ENCODE peak calls at places on chromosomes 6 and 20, in ten cellular contexts. V is posterior cingulate gyrus, A is SW480, S is mesendoderm, J is lower leg skin, P is lung microvascular endothelial cell, N is spleen, Z is non-pigmented ciliary epithelial cell, K is thoracic aorta, X is NCI-H2107. L is an unnamed sample.

GRCh38 chr20:49995586-49995985 is 12.8 kb downstream of the SNAI1 start:
- DNase-seq in J (no peak), S (no peak), X (no peak), V (no peak), K (no peak), N (no peak), Z (no peak), P (no peak), A (no peak), L (no peak)

GRCh38 chr20:63738687-63739128 is 868 bp upstream of the SLC2A4RG start:
- DNase-seq in V (peak; percentile 79), X (no peak), N (peak; percentile 92), J (peak; percentile 44), P (peak; percentile 52), A (peak; percentile 68), Z (no peak), S (peak; percentile 82), K (no peak), L (peak; percentile 80)

GRCh38 chr6:89997456-89998445 is 103.5 kb downstream of the GJA10 start:
- DNase-seq in X (no peak), N (no peak), J (no peak), K (no peak), Z (no peak), A (peak; percentile 3), S (no peak), V (no peak), P (no peak), L (no peak)

GRCh38 chr6:145633981-145634627 is 101.2 kb downstream of the EPM2A start:
- DNase-seq in S (peak; percentile 88), J (peak; percentile 54), A (peak; percentile 61), N (peak; percentile 91), V (peak; percentile 97), X (peak; percentile 43), K (no peak), Z (peak; percentile 34), P (peak; percentile 87), L (peak; percentile 96)

GRCh38 chr20:5658897-5659296 is 91.3 kb upstream of the SHLD1 start:
- DNase-seq in J (peak; percentile 83), S (peak; percentile 22), K (peak; percentile 53), X (no peak), V (peak; percentile 92), P (peak; percentile 98), A (no peak), Z (peak; percentile 78), N (peak; percentile 82), L (no peak)

GRCh38 chr6:89487864-89488263 is 54.9 kb downstream of the ANKRD6 start:
- DNase-seq in N (no peak), X (peak; percentile 48), K (no peak), J (no peak), Z (no peak), S (no peak), A (no peak), P (no peak), V (no peak), L (no peak)

GRCh38 chr6:166618251-166618650 is 8.8 kb downstream of the RPS6KA2 start:
- DNase-seq in S (no peak), V (peak; percentile 24), Z (no peak), A (no peak), K (no peak), P (no peak), J (no peak), X (no peak), N (no peak), L (no peak)

GRCh38 chr20:2451939-2452732 is 18.5 kb downstream of the SNRPB start:
- DNase-seq in N (no peak), J (peak; percentile 79), X (peak; percentile 22), K (peak; percentile 54), Z (no peak), V (peak; percentile 94), A (peak; percentile 69), P (peak; percentile 77), S (peak; percentile 83), L (peak; percentile 86)

GRCh38 chr20:49387606-49387939 is 94.9 kb downstream of the KCNB1 start:
- DNase-seq in Z (no peak), P (no peak), J (no peak), V (no peak), S (no peak), X (no peak), K (no peak), A (no peak), N (peak; percentile 5), L (no peak)

GRCh38 chr6:113995632-113996031 is 24.7 kb upstream of the HDAC2 start:
- DNase-seq in A (peak; percentile 51), P (peak; percentile 37), N (no peak), K (peak; percentile 6), J (no peak), V (peak; percentile 97), X (peak; percentile 53), Z (peak; percentile 96), S (peak; percentile 95), L (peak; percentile 81)

GRCh38 chr20:53413188-53413631 is 180.4 kb downstream of the ZNF217 start:
- DNase-seq in K (no peak), N (peak; percentile 87), S (peak; percentile 89), Z (no peak), V (no peak), X (peak; percentile 68), A (peak; percentile 66), J (no peak), P (peak; percentile 5), L (peak; percentile 32)

GRCh38 chr20:25858495-25859425 is 162.1 kb upstream of the ZNF337 start:
- DNase-seq in A (no peak), Z (no peak), K (no peak), S (no peak), J (no peak), X (no peak), P (no peak), N (peak; percentile 61), V (peak; percentile 77), L (no peak)

GRCh38 chr20:63578224-63579016 is 4.4 kb upstream of the HELZ2 start:
- DNase-seq in N (no peak), P (no peak), K (no peak), S (no peak), Z (no peak), A (no peak), V (no peak), X (no peak), J (no peak), L (no peak)

GRCh38 chr6:12956991-12957320 is 240.4 kb downstream of the PHACTR1 start:
- DNase-seq in Z (no peak), N (no peak), S (no peak), X (no peak), A (no peak), K (no peak), V (no peak), J (no peak), P (peak; percentile 37), L (no peak)

GRCh38 chr6:136968831-136969230 is 46.7 kb downstream of the SLC35D3 start:
- DNase-seq in Z (no peak), K (no peak), P (peak; percentile 66), V (no peak), N (no peak), J (no peak), S (no peak), X (no peak), A (no peak), L (no peak)

GRCh38 chr20:10919549-10920140 is 245.8 kb upstream of the JAG1 start:
- DNase-seq in S (no peak), J (no peak), N (no peak), K (peak; percentile 43), X (no peak), A (no peak), P (no peak), V (no peak), Z (no peak), L (no peak)

GRCh38 chr6:33694401-33694931 is 17.0 kb downstream of the UQCC2 start:
- DNase-seq in N (peak; percentile 87), K (no peak), S (no peak), J (no peak), X (no peak), V (peak; percentile 86), Z (no peak), A (no peak), P (peak; percentile 68), L (peak; percentile 73)

GRCh38 chr20:6122111-6122872 is 538 bp downstream of the FERMT1 start:
- DNase-seq in K (no peak), J (peak; percentile 44), A (peak; percentile 41), Z (no peak), V (no peak), P (peak; percentile 19), N (no peak), X (no peak), S (peak; percentile 52), L (no peak)

GRCh38 chr6:25259756-25260155 is 19.4 kb upstream of the CARMIL1 start:
- DNase-seq in K (no peak), J (no peak), A (no peak), Z (no peak), X (no peak), P (no peak), V (no peak), S (no peak), N (no peak), L (no peak)

GRCh38 chr6:65289491-65289890 is 417.5 kb downstream of the EYS start:
- DNase-seq in K (no peak), S (peak; percentile 31), Z (peak; percentile 18), V (no peak), N (no peak), P (peak; percentile 87), A (no peak), J (no peak), X (no peak), L (no peak)

GRCh38 chr6:105545947-105546710 is 143.2 kb upstream of the PREP start:
- DNase-seq in N (no peak), X (peak; percentile 11), K (no peak), Z (peak; percentile 26), A (no peak), P (no peak), J (no peak), V (no peak), S (no peak), L (no peak)

GRCh38 chr6:41713161-41713649 is 22.2 kb downstream of the TFEB start:
- DNase-seq in N (no peak), Z (no peak), X (no peak), P (no peak), V (peak; percentile 97), A (peak; percentile 26), S (no peak), K (no peak), J (no peak), L (no peak)

GRCh38 chr6:32868257-32868788 is 14.3 kb downstream of the PSMB9 start:
- DNase-seq in V (peak; percentile 94), S (peak; percentile 61), A (peak; percentile 47), X (peak; percentile 25), P (peak; percentile 83), K (no peak), J (peak; percentile 78), N (peak; percentile 90), Z (no peak), L (peak; percentile 80)

GRCh38 chr20:4195499-4195898 is 180.1 kb upstream of the RNF24 start:
- DNase-seq in V (peak; percentile 94), J (no peak), Z (no peak), N (peak; percentile 36), A (no peak), S (peak; percentile 60), X (no peak), K (no peak), P (peak; percentile 51), L (peak; percentile 64)

GRCh38 chr6:131116755-131117360 is 18.4 kb upstream of the AKAP7 start:
- DNase-seq in A (peak; percentile 20), N (no peak), K (no peak), J (no peak), V (no peak), P (peak; percentile 78), S (peak; percentile 71), Z (no peak), X (no peak), L (no peak)

GRCh38 chr6:2157441-2158127 is 87.8 kb downstream of the GMDS start:
- DNase-seq in Z (peak; percentile 62), J (no peak), X (no peak), A (peak; percentile 89), P (no peak), N (no peak), K (no peak), V (no peak), S (no peak), L (no peak)

GRCh38 chr20:36579996-36580545 is 6.7 kb downstream of the TGIF2 start:
- DNase-seq in K (no peak), S (no peak), P (no peak), A (no peak), V (no peak), N (no peak), X (no peak), J (no peak), Z (no peak), L (no peak)

GRCh38 chr20:38167851-38168760 is 3.0 kb upstream of the TGM2 start:
- DNase-seq in N (peak; percentile 86), V (peak; percentile 73), A (peak; percentile 96), K (peak; percentile 81), P (peak; percentile 93), X (no peak), Z (peak; percentile 73), J (no peak), S (peak; percentile 73), L (no peak)